ENCODE peak calls at places on chromosomes 16 and 17, in four cellular contexts. X, Z, W and P are unnamed samples.
A peak's percentile ranks its signal among the peaks of the same experiment; 100 is the strongest.

GRCh38 chr16:85046472-85046916 is 18.9 kb downstream of the KIAA0513 start:
- DNase-seq in X (no peak), W (no peak), Z (no peak), P (no peak)

GRCh38 chr16:85989863-85990643 is 91.1 kb downstream of the IRF8 start:
- DNase-seq in Z (no peak), W (no peak), X (no peak), P (no peak)

GRCh38 chr17:81082177-81083073 is 47.5 kb downstream of the BAIAP2 start:
- DNase-seq in Z (no peak), X (no peak), W (no peak), P (no peak)

GRCh38 chr17:81999975-82000802 is 22.5 kb downstream of the CENPX start:
- DNase-seq in W (no peak), X (no peak), Z (no peak), P (no peak)

GRCh38 chr16:2819939-2820835 is 3.1 kb downstream of the PRSS21 start:
- DNase-seq in X (no peak), W (no peak), Z (no peak), P (no peak)

GRCh38 chr16:55703003-55704001 is 47.5 kb downstream of the SLC6A2 start:
- DNase-seq in Z (peak; percentile 41), W (no peak), X (no peak), P (no peak)

GRCh38 chr16:64434526-64435069 is 687.3 kb downstream of the CDH11 start:
- DNase-seq in W (no peak), Z (no peak), X (no peak), P (no peak)

GRCh38 chr17:17808706-17809432 is 27.9 kb downstream of the SREBF1 start:
- DNase-seq in X (no peak), Z (no peak), W (no peak), P (no peak)

GRCh38 chr16:11439790-11440656 is 94.8 kb downstream of the RMI2 start:
- DNase-seq in W (no peak), Z (no peak), X (no peak), P (no peak)

GRCh38 chr17:29444589-29444988 is 54.4 kb downstream of the TAOK1 start:
- DNase-seq in X (no peak), Z (no peak), W (peak; percentile 36), P (no peak)